ENCODE peak calls at places on chromosomes 4 and X, in ten cellular contexts. H is MM.1S, K is K562, L is PC-9, Z is HepG2, P is IMR-90, N is breast epithelium, Y is endothelial cell of umbilical vein, B is Panc1, G is tibial nerve. V is an unnamed sample.

GRCh38 chrX:155998761-155999510 is 1.4 kb downstream of the IL9R start:
- DNase-seq in H (no peak), K (no peak), L (no peak), Z (no peak), P (no peak), N (no peak), Y (no peak), B (no peak), G (no peak), V (no peak)

GRCh38 chr4:24778427-24779225 is 16.7 kb upstream of the SOD3 start:
- DNase-seq in H (no peak), K (no peak), L (no peak), Z (no peak), P (peak; percentile 98), N (peak; percentile 73), Y (no peak), B (no peak), G (peak; percentile 93), V (no peak)

GRCh38 chr4:52202251-52202779 is 151.2 kb downstream of the SPATA18 start:
- DNase-seq in H (no peak), K (no peak), L (no peak), Z (no peak), P (no peak), N (no peak), Y (no peak), B (no peak), G (no peak), V (no peak)

GRCh38 chrX:138756234-138756633 is 44.7 kb upstream of the FGF13 start:
- DNase-seq in H (no peak), K (no peak), L (no peak), Z (no peak), P (no peak), N (peak; percentile 18), Y (no peak), B (no peak), G (peak; percentile 5), V (no peak)

GRCh38 chrX:12955882-12956703 is 18.8 kb upstream of the TMSB4X start:
- DNase-seq in H (peak; percentile 66), K (peak; percentile 54), L (peak; percentile 54), Z (peak; percentile 46), P (peak; percentile 84), N (no peak), Y (peak; percentile 78), B (no peak), G (peak; percentile 47), V (no peak)

GRCh38 chrX:16870861-16871584 is 861 bp upstream of the RBBP7 start:
- DNase-seq in H (no peak), K (no peak), L (peak; percentile 36), Z (no peak), P (no peak), N (no peak), Y (peak; percentile 13), B (no peak), G (peak; percentile 5), V (no peak)

GRCh38 chr4:185838104-185838452 is 26.1 kb upstream of the SORBS2 start:
- DNase-seq in H (no peak), K (no peak), L (no peak), Z (no peak), P (no peak), N (no peak), Y (no peak), B (no peak), G (no peak), V (no peak)

GRCh38 chr4:157706134-157706533 is 466.7 kb downstream of the GASK1B start:
- DNase-seq in H (no peak), K (no peak), L (no peak), Z (no peak), P (no peak), N (no peak), Y (no peak), B (no peak), G (no peak), V (no peak)

GRCh38 chr4:163694385-163694784 is 199.9 kb downstream of the TMA16 start:
- DNase-seq in H (no peak), K (no peak), L (no peak), Z (no peak), P (peak; percentile 89), N (no peak), Y (no peak), B (no peak), G (no peak), V (peak; percentile 68)
- H3K27ac ChIP-seq in H (no peak overlapping the region), K (no peak overlapping the region), L (no peak overlapping the region), Z (no peak overlapping the region), P (peak overlapping the region; percentile 64), N (no peak overlapping the region), Y (no peak overlapping the region), B (no peak overlapping the region), G (no peak overlapping the region), V (peak overlapping the region; percentile 33)

GRCh38 chrX:124028177-124028576 is 66.7 kb downstream of the STAG2 start:
- DNase-seq in H (no peak), K (no peak), L (no peak), Z (no peak), P (peak; percentile 71), N (no peak), Y (no peak), B (no peak), G (no peak), V (peak; percentile 22)
- H3K4me1 ChIP-seq in H (no peaks in the 10 kb centered on the region), K (no peaks in the 10 kb centered on the region), L (no peaks in the 10 kb centered on the region), Z (no peaks in the 10 kb centered on the region), P (no peaks in the 10 kb centered on the region), N (no peaks in the 10 kb centered on the region), Y (peaks cover 5% of the 10 kb centered on the region), B (peaks cover 14% of the 10 kb centered on the region), G (no peaks in the 10 kb centered on the region), V (peaks cover 9% of the 10 kb centered on the region)

GRCh38 chr4:25953740-25954139 is 39.7 kb downstream of the SMIM20 start:
- DNase-seq in H (no peak), K (no peak), L (no peak), Z (peak; percentile 21), P (peak; percentile 29), N (no peak), Y (no peak), B (no peak), G (peak; percentile 17), V (peak; percentile 79)
- TF ChIP-seq CTCF in H (no peak), K (no peak), L (no peak), Z (no peak), P (no peak), N (no peak), Y (no peak), B (no peak), G (no peak), V (peak; percentile 32)

GRCh38 chrX:66676990-66677389 is 38.1 kb upstream of the EDA2R start:
- DNase-seq in H (peak; percentile 30), K (no peak), L (no peak), Z (no peak), P (peak; percentile 69), N (no peak), Y (peak; percentile 23), B (no peak), G (no peak), V (peak; percentile 66)
- H3K27ac ChIP-seq in H (no peak overlapping the region), K (no peak overlapping the region), L (no peak overlapping the region), Z (no peak overlapping the region), P (no peak overlapping the region), N (peak overlapping the region; percentile 48), Y (peak overlapping the region; percentile 48), B (no peak overlapping the region), G (no peak overlapping the region), V (no peak overlapping the region)

DNA sequence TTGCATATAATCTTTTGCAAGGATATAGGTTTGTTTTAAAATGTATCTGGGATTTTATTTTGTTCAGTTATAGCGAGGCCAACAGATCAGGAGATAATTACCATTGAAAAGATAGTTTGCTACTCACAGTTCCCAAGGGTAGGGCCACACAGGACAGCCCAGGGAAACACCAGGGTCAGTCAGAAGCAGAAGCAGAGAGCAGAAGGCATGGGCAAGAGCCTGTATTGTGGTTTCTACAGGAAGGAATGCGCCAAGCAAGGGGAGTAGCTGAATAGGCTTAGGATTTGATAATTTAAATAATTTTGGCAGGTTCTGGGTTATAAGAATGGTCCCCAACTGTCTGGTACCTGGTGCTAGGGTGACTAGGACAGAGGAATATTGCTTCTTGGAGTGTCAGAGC is 61.6 kb downstream of the SYNPO2 start:
- DNase-seq in H (no peak), K (no peak), L (no peak), Z (no peak), P (no peak), N (no peak), Y (no peak), B (no peak), G (no peak), V (no peak)
- H3K4me1 ChIP-seq in H (no peaks in the 10 kb centered on the region), K (no peaks in the 10 kb centered on the region), L (no peaks in the 10 kb centered on the region), Z (no peaks in the 10 kb centered on the region), P (no peaks in the 10 kb centered on the region), N (no peaks in the 10 kb centered on the region), Y (no peaks in the 10 kb centered on the region), B (no peaks in the 10 kb centered on the region), G (peaks cover 12% of the 10 kb centered on the region), V (no peaks in the 10 kb centered on the region)

V was measured in foreskin keratinocyte.